ENCODE peak calls at places on chromosomes 16 and 17, in five cellular contexts. W, J, B, D and X are unnamed samples.

GRCh38 chr16:75099738-75100615 is 16.6 kb downstream of the LDHD start:
- DNase-seq in W (no peak), B (peak), D (no peak), J (no peak), X (no peak)

GRCh38 chr16:1961651-1962067 is 2.3 kb downstream of the NDUFB10 start:
- DNase-seq in B (no peak), J (no peak), D (no peak), W (no peak), X (no peak)

GRCh38 chr17:78227455-78227916 is 3.9 kb upstream of the TMEM235 start:
- DNase-seq in J (peak), W (no peak), D (no peak), B (no peak), X (no peak)

GRCh38 chr17:3308603-3309002 is 10.4 kb upstream of the OR3A1 start:
- DNase-seq in W (no peak), J (no peak), B (no peak), D (no peak), X (no peak)

GRCh38 chr17:46026045-46026814 is 27.2 kb downstream of the STH start:
- DNase-seq in B (no peak), D (no peak), W (no peak), J (no peak), X (no peak)

GRCh38 chr17:82120148-82120547 is 22.1 kb upstream of the FASN start:
- DNase-seq in J (no peak), D (no peak), B (peak), W (no peak), X (no peak)

GRCh38 chr17:28335959-28336871 is 654 bp downstream of the TNFAIP1 start:
- DNase-seq in J (peak), B (no peak), D (peak), W (no peak), X (peak)

GRCh38 chr17:9802294-9802693 is 10.9 kb upstream of the DHRS7C start:
- DNase-seq in B (no peak), D (no peak), J (no peak), W (no peak), X (no peak)

GRCh38 chr17:50259484-50260324 is 14.6 kb upstream of the TMEM92 start:
- DNase-seq in B (no peak), D (no peak), W (no peak), J (no peak), X (no peak)

GRCh38 chr17:36544049-36544319 is 735 bp upstream of the GGNBP2 start:
- DNase-seq in B (no peak), D (peak), J (no peak), W (no peak), X (no peak)